ENCODE peak calls at places on chromosomes 4 and X, in ten cellular contexts. F, O, P, W, S, X, G, Q, L and E are unnamed samples.
A peak's percentile ranks its signal among the peaks of the same experiment; 100 is the strongest.

GRCh38 chrX:116267511-116268040 is 97.0 kb downstream of the AGTR2 start:
- DNase-seq in Q (no peak), G (no peak), F (no peak), S (no peak), W (no peak), P (no peak), O (no peak), X (no peak), L (no peak), E (no peak)

GRCh38 chr4:145736241-145736831 is 56.4 kb downstream of the C4orf51 start:
- DNase-seq in G (no peak), S (no peak), O (no peak), L (peak; percentile 69), P (no peak), Q (peak; percentile 27), F (no peak), X (no peak), W (peak; percentile 82), E (peak; percentile 74)

GRCh38 chr4:1511441-1512041 is 105.3 kb upstream of the NKX1-1 start:
- DNase-seq in F (no peak), O (peak; percentile 36), W (peak; percentile 74), P (peak; percentile 62), G (peak; percentile 69), Q (no peak), S (no peak), L (no peak), X (peak; percentile 55), E (peak; percentile 45)

GRCh38 chr4:145956288-145956890 is 17.8 kb upstream of the ZNF827 start:
- DNase-seq in S (peak; percentile 60), W (no peak), L (no peak), O (peak; percentile 40), F (no peak), P (peak; percentile 92), X (peak; percentile 43), G (no peak), Q (no peak), E (no peak)

GRCh38 chr4:169270810-169271691 is at the start of gene SH3RF1:
- DNase-seq in X (peak; percentile 91), G (no peak), P (peak; percentile 46), S (peak; percentile 92), W (peak; percentile 96), L (peak; percentile 66), F (peak; percentile 76), O (peak; percentile 82), Q (peak; percentile 63), E (peak; percentile 95)

GRCh38 chr4:82782626-82783025 is 16.0 kb downstream of the SCD5 start:
- DNase-seq in Q (no peak), S (no peak), F (no peak), G (no peak), L (no peak), X (no peak), W (no peak), O (no peak), P (peak; percentile 27), E (no peak)

GRCh38 chrX:55524487-55524886 is 34.8 kb upstream of the USP51 start:
- DNase-seq in F (no peak), O (peak; percentile 3), G (no peak), L (no peak), Q (no peak), W (no peak), X (no peak), S (peak; percentile 3), P (no peak), E (no peak)

GRCh38 chr4:108301583-108302256 is 133.0 kb upstream of the LEF1 start:
- DNase-seq in G (no peak), W (no peak), P (no peak), F (no peak), S (no peak), Q (no peak), X (no peak), O (no peak), L (no peak), E (no peak)

GRCh38 chrX:40157228-40158035 is 59.7 kb upstream of the BCOR start:
- DNase-seq in S (peak; percentile 28), O (no peak), F (no peak), P (no peak), Q (no peak), L (no peak), W (no peak), X (no peak), G (no peak), E (no peak)

GRCh38 chr4:16759781-16760459 is 138.5 kb downstream of the LDB2 start:
- DNase-seq in F (no peak), X (no peak), W (no peak), O (peak; percentile 46), S (no peak), G (no peak), Q (no peak), P (no peak), L (no peak), E (no peak)

GRCh38 chr4:128379860-128380259 is 92.2 kb upstream of the PGRMC2 start:
- DNase-seq in O (peak; percentile 49), X (peak; percentile 25), L (no peak), W (no peak), F (no peak), Q (no peak), S (peak; percentile 19), G (no peak), P (peak; percentile 93), E (no peak)

GRCh38 chrX:129557844-129558243 is 17.8 kb downstream of the OCRL start:
- DNase-seq in S (no peak), X (no peak), P (no peak), F (no peak), W (no peak), G (no peak), L (no peak), Q (no peak), O (peak; percentile 10), E (no peak)

GRCh38 chr4:8893624-8894423 is 22.2 kb upstream of the HMX1 start:
- DNase-seq in O (no peak), L (no peak), W (no peak), P (no peak), G (no peak), Q (no peak), F (no peak), S (peak; percentile 79), X (no peak), E (no peak)

GRCh38 chr4:171588146-171588545 is 225.1 kb upstream of the GALNTL6 start:
- DNase-seq in S (no peak), X (no peak), O (no peak), G (no peak), L (no peak), W (no peak), F (no peak), Q (no peak), P (no peak), E (no peak)

GRCh38 chrX:150362599-150363481 is at the start of gene MAMLD1:
- DNase-seq in Q (peak; percentile 43), G (peak; percentile 51), L (peak; percentile 54), P (peak; percentile 90), S (peak; percentile 29), X (peak; percentile 53), F (peak; percentile 56), O (peak; percentile 84), W (peak; percentile 91), E (peak; percentile 84)

GRCh38 chrX:124145749-124146148 is 184.2 kb downstream of the STAG2 start:
- DNase-seq in Q (no peak), L (no peak), G (no peak), O (no peak), P (no peak), S (no peak), F (no peak), X (no peak), W (no peak), E (no peak)
- H3K4me3 ChIP-seq in Q (no peak overlapping the region), L (no peak overlapping the region), G (no peak overlapping the region), O (no peak overlapping the region), P (no peak overlapping the region), S (no peak overlapping the region), F (no peak overlapping the region), X (no peak overlapping the region), W (no peak overlapping the region), E (no peak overlapping the region)

DNA sequence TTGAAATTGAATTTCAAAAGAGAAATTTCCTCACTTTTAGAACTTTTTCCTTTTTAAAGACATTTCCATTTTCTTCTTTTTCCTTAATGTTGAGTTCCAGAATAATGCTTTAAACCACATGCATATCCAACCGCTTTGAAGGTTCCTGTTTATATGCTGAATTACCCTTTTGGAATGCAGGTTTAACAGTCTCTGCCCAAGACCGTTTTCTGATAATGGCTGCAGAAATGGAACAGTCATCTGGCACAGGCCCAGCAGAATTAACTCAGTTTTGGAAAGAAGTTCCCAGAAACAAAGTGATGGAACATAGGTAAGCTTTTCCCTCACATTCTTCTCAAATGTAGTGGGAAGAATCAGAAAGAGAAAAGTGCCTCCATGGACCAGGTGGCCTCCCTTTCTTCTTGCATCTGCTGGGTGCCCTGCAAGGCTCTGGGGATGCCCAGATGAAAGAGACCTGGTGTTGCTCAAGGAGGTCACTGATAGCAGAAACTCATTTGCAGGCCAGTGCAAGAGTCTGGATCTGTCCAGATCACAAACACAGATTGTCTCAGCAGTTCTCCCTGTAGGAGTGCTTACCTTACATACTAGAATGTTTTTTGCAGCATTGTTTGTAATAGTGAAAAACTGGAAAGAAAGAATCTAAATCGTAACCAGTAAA is 42.9 kb downstream of the MOSPD2 start:
- DNase-seq in O (peak; percentile 81), W (no peak), Q (no peak), P (no peak), L (no peak), X (no peak), F (no peak), G (no peak), S (no peak), E (no peak)
- H3K27ac ChIP-seq in O (peak overlapping the region; percentile 50), W (peak overlapping the region; percentile 17), Q (no peak overlapping the region), P (no peak overlapping the region), L (no peak overlapping the region), X (peak overlapping the region; percentile 53), F (no peak overlapping the region), G (no peak overlapping the region), S (no peak overlapping the region), E (no peak overlapping the region)

GRCh38 chr4:152927737-152928136 is 8.4 kb upstream of the FHDC1 start:
- DNase-seq in S (no peak), X (no peak), O (no peak), F (no peak), P (no peak), W (no peak), Q (no peak), G (no peak), L (no peak), E (no peak)

GRCh38 chr4:152926959-152927358 is 9.2 kb upstream of the FHDC1 start:
- DNase-seq in W (no peak), X (no peak), P (no peak), L (no peak), F (no peak), O (no peak), G (no peak), Q (no peak), S (no peak), E (no peak)

GRCh38 chr4:152929888-152930287 is 6.2 kb upstream of the FHDC1 start:
- DNase-seq in W (no peak), X (no peak), F (no peak), S (peak; percentile 18), P (no peak), G (no peak), O (no peak), L (no peak), Q (no peak), E (no peak)

GRCh38 chr4:152928286-152928685 is 7.8 kb upstream of the FHDC1 start:
- DNase-seq in P (no peak), Q (no peak), W (no peak), L (no peak), F (no peak), X (no peak), G (no peak), O (no peak), S (no peak), E (no peak)
- H3K4me1 ChIP-seq in P (no peaks in the 10 kb centered on the region), Q (no peaks in the 10 kb centered on the region), W (no peaks in the 10 kb centered on the region), L (no peaks in the 10 kb centered on the region), F (no peaks in the 10 kb centered on the region), X (no peaks in the 10 kb centered on the region), G (no peaks in the 10 kb centered on the region), O (no peaks in the 10 kb centered on the region), S (peaks cover 17% of the 10 kb centered on the region), E (no peaks in the 10 kb centered on the region)

GRCh38 chr4:85496933-85497332 is 22.0 kb downstream of the ARHGAP24 start:
- DNase-seq in G (no peak), O (peak; percentile 39), X (no peak), P (no peak), L (no peak), S (no peak), F (no peak), Q (no peak), W (no peak), E (no peak)
- H3K4me3 ChIP-seq in G (peak overlapping the region; percentile 0), O (no peak overlapping the region), X (no peak overlapping the region), P (no peak overlapping the region), L (no peak overlapping the region), S (no peak overlapping the region), F (no peak overlapping the region), Q (no peak overlapping the region), W (no peak overlapping the region), E (no peak overlapping the region)